ENCODE peak calls at places on chromosomes 2 and 18, in ten cellular contexts. X, N, B, E, H, C, A, J, F and D are unnamed samples.
A peak's percentile ranks its signal among the peaks of the same experiment; 100 is the strongest.

GRCh38 chr2:170770304-170771048 is at the start of gene ERICH2:
- DNase-seq in X (peak; percentile 88), N (peak; percentile 87), B (peak; percentile 30), E (peak; percentile 46), H (peak; percentile 47), C (peak; percentile 93), A (peak; percentile 36), J (peak; percentile 35), F (peak; percentile 49), D (peak; percentile 79)

GRCh38 chr18:8153887-8154583 is 455.2 kb upstream of the RAB12 start:
- DNase-seq in X (peak; percentile 67), N (no peak), B (peak; percentile 85), E (peak; percentile 84), H (peak; percentile 59), C (no peak), A (peak; percentile 77), J (no peak), F (no peak), D (no peak)

GRCh38 chr2:52594036-52594435 is 1173.6 kb upstream of the CHAC2 start:
- DNase-seq in X (no peak), N (no peak), B (peak; percentile 3), E (no peak), H (no peak), C (peak; percentile 13), A (peak; percentile 36), J (no peak), F (no peak), D (no peak)

GRCh38 chr18:31977270-31977872 is 34.4 kb upstream of the TRAPPC8 start:
- DNase-seq in X (peak; percentile 9), N (no peak), B (peak; percentile 54), E (peak; percentile 60), H (peak; percentile 72), C (peak; percentile 85), A (peak; percentile 14), J (no peak), F (peak; percentile 8), D (peak; percentile 45)

GRCh38 chr2:45124456-45124855 is 115.2 kb upstream of the SIX2 start:
- DNase-seq in X (no peak), N (no peak), B (no peak), E (peak; percentile 87), H (no peak), C (no peak), A (no peak), J (no peak), F (no peak), D (no peak)

GRCh38 chr2:112166801-112167499 is 28.8 kb downstream of the FBLN7 start:
- DNase-seq in X (no peak), N (no peak), B (no peak), E (no peak), H (no peak), C (no peak), A (no peak), J (no peak), F (no peak), D (no peak)

GRCh38 chr2:9205963-9206948 is at the start of gene ASAP2:
- DNase-seq in X (peak; percentile 80), N (peak; percentile 81), B (peak; percentile 68), E (peak; percentile 72), H (peak; percentile 58), C (peak; percentile 95), A (no peak), J (peak; percentile 26), F (no peak), D (peak; percentile 62)

GRCh38 chr2:141526760-141527159 is 604.1 kb downstream of the LRP1B start:
- DNase-seq in X (no peak), N (no peak), B (no peak), E (no peak), H (no peak), C (no peak), A (no peak), J (no peak), F (no peak), D (no peak)

GRCh38 chr18:48622911-48623431 is 84.1 kb downstream of the CTIF start:
- DNase-seq in X (no peak), N (no peak), B (peak; percentile 61), E (peak; percentile 56), H (peak; percentile 78), C (no peak), A (peak; percentile 80), J (no peak), F (no peak), D (no peak)

GRCh38 chr2:217988840-217989204 is 14.0 kb downstream of the TNS1 start:
- DNase-seq in X (no peak), N (no peak), B (no peak), E (peak; percentile 54), H (no peak), C (no peak), A (no peak), J (no peak), F (no peak), D (no peak)

GRCh38 chr2:66929632-66930385 is 467.3 kb upstream of the ETAA1 start:
- DNase-seq in X (peak; percentile 80), N (peak; percentile 79), B (peak; percentile 81), E (peak; percentile 82), H (peak; percentile 70), C (no peak), A (peak; percentile 80), J (no peak), F (no peak), D (peak; percentile 94)

DNA sequence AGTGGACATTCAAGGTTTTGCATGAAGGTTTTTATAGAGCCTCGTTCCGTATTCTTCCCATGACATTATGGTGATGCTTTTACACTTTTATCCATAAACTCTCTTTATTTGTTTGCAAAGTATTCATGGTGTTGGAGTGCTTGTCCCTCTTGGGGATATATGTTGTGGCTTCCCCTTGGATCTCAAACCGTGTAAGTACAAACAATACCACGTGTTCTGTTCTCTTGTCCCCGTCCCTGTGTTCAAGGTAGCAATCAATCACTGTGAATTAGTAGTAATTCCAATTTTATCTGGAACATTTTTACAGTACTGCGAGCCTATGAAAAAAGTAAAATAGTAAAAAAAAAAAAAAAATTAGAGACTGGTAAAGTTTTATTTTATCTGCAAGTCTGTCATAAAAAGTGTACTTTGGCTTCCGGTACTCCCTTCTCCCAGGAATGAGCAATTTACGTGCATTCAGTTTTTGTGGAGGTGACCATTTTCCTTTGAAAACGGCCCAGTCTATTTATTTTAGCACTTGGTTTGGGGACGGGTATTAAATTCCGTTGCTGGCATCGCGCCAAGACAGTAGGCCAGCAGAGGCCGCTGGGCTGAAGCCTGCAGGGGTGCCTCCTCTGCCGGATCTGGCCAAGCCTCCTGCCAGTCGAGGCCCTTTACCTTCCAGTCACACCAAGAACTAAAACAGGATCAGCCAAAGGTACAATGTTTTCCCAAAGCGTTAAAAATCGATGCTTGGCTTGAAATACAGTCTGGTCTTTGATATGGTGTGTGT is 175.7 kb downstream of the SOCS6 start:
- DNase-seq in X (peak; percentile 80), N (peak; percentile 82), B (peak; percentile 55), E (peak; percentile 52), H (peak; percentile 68), C (peak; percentile 83), A (peak; percentile 59), J (peak; percentile 64), F (no peak), D (peak; percentile 81)
- H3K4me3 ChIP-seq in X (peak overlapping the region; percentile 55), N (peak overlapping the region; percentile 40), B (peak overlapping the region; percentile 27), E (peak overlapping the region; percentile 57), H (peak overlapping the region; percentile 17), C (peak overlapping the region; percentile 32), A (peak overlapping the region; percentile 48), J (peak overlapping the region; percentile 13), F (no peak overlapping the region), D (no peak overlapping the region)

GRCh38 chr2:207531024-207531411 is 1.3 kb downstream of the CREB1 start:
- DNase-seq in X (no peak), N (no peak), B (no peak), E (no peak), H (no peak), C (peak; percentile 19), A (no peak), J (no peak), F (no peak), D (no peak)
- H3K4me3 ChIP-seq in X (peak overlapping the region; percentile 73), N (peak overlapping the region; percentile 67), B (peak overlapping the region; percentile 100), E (peak overlapping the region; percentile 97), H (peak overlapping the region; percentile 59), C (peak overlapping the region; percentile 100), A (peak overlapping the region; percentile 100), J (peak overlapping the region; percentile 68), F (peak overlapping the region; percentile 100), D (no peak overlapping the region)

GRCh38 chr2:176068037-176068832 is 15.5 kb downstream of the EVX2 start:
- DNase-seq in X (no peak), N (no peak), B (no peak), E (no peak), H (no peak), C (peak; percentile 54), A (no peak), J (no peak), F (no peak), D (no peak)
- H3K4me3 ChIP-seq in X (no peak overlapping the region), N (no peak overlapping the region), B (no peak overlapping the region), E (no peak overlapping the region), H (no peak overlapping the region), C (peak overlapping the region; percentile 34), A (no peak overlapping the region), J (no peak overlapping the region), F (no peak overlapping the region), D (no peak overlapping the region)

DNA sequence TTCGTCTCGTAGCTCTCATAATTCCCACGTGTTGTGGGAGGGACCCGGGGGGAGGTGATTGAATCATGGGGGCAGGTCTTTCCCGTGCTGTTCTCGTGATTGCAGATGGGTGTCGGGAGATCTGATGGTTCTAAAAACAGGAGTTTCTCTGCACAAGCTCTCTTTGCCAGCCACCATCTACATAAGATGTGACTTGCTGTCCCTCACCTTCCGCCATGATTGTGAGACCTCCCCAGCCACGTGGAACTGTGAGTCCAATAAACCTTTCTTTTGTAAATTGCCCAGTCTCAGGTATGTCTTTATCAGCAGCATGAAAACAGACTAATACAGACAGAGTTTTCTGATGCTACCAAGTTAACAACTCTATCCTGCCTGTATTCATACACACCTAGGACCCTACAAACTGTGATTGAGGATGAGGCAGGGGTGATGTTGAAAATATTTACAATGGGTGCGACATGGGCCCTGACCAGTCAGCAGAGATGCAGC is 3.9 kb downstream of the APOB start:
- DNase-seq in X (no peak), N (no peak), B (no peak), E (no peak), H (no peak), C (no peak), A (no peak), J (no peak), F (no peak), D (no peak)
- H3K4me3 ChIP-seq in X (no peak overlapping the region), N (no peak overlapping the region), B (no peak overlapping the region), E (no peak overlapping the region), H (no peak overlapping the region), C (no peak overlapping the region), A (no peak overlapping the region), J (no peak overlapping the region), F (no peak overlapping the region), D (no peak overlapping the region)

GRCh38 chr18:12091742-12092141 is 1.9 kb upstream of the ANKRD62 start:
- DNase-seq in X (no peak), N (no peak), B (no peak), E (no peak), H (no peak), C (no peak), A (no peak), J (no peak), F (no peak), D (no peak)
- H3K4me3 ChIP-seq in X (no peak overlapping the region), N (no peak overlapping the region), B (no peak overlapping the region), E (no peak overlapping the region), H (no peak overlapping the region), C (no peak overlapping the region), A (no peak overlapping the region), J (no peak overlapping the region), F (no peak overlapping the region), D (no peak overlapping the region)

DNA sequence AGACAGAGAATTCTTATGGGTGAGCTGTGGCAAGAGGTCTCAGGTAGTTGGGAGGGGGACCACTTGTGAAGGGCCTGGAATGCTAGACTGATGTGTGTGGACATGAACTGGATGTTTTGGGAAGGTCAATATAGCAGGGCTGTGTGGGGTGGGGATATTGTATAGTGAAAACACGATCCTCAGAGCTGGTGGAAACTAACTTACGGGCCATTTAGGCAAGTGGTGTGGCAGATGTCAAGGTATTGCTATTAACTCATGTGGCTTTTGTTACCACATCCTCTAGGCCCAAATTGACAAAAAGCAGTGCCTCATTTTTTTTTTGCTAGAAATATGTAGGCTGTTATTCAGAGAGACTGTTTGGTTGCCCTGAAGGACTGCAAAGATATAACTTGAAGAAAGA is 8.0 kb upstream of the GALNT1 start:
- DNase-seq in X (no peak), N (no peak), B (no peak), E (no peak), H (no peak), C (no peak), A (no peak), J (no peak), F (no peak), D (no peak)
- H3K4me3 ChIP-seq in X (no peak overlapping the region), N (no peak overlapping the region), B (no peak overlapping the region), E (no peak overlapping the region), H (no peak overlapping the region), C (no peak overlapping the region), A (no peak overlapping the region), J (no peak overlapping the region), F (no peak overlapping the region), D (no peak overlapping the region)